ENCODE peak calls at places on chromosomes 13 and 19, in five cellular contexts. One of them, this sample, is unnamed.

GRCh38 chr19:33110201-33110910 is 21.6 kb upstream of the WDR88 start:
- DNase-seq in mammary epithelial cell: peak; percentile 19
- DNase-seq in gastrocnemius medialis: no peak
- DNase-seq in hepatocyte: no peak
- DNase-seq in thyroid gland: no peak
- DNase-seq in this sample: no peak

GRCh38 chr13:22114630-22115311 is 443.9 kb downstream of the FGF9 start:
- DNase-seq in mammary epithelial cell: no peak
- DNase-seq in gastrocnemius medialis: peak; percentile 13
- DNase-seq in hepatocyte: no peak
- DNase-seq in thyroid gland: no peak
- DNase-seq in this sample: no peak

GRCh38 chr13:44810067-44810840 is 179.0 kb downstream of the NUFIP1 start:
- DNase-seq in mammary epithelial cell: no peak
- DNase-seq in gastrocnemius medialis: peak; percentile 28
- DNase-seq in hepatocyte: peak; percentile 35
- DNase-seq in thyroid gland: peak; percentile 72
- DNase-seq in this sample: peak; percentile 50

GRCh38 chr13:114161028-114161556 is 18.0 kb upstream of the CFAP97D2 start:
- DNase-seq in mammary epithelial cell: no peak
- DNase-seq in gastrocnemius medialis: no peak
- DNase-seq in hepatocyte: no peak
- DNase-seq in thyroid gland: no peak
- DNase-seq in this sample: no peak

GRCh38 chr19:1584500-1585242 is 8.0 kb downstream of the MBD3 start:
- DNase-seq in mammary epithelial cell: no peak
- DNase-seq in gastrocnemius medialis: no peak
- DNase-seq in hepatocyte: no peak
- DNase-seq in thyroid gland: no peak
- DNase-seq in this sample: no peak

GRCh38 chr13:95643814-95644598 is 500 bp downstream of the DZIP1 start:
- DNase-seq in mammary epithelial cell: peak; percentile 62
- DNase-seq in gastrocnemius medialis: no peak
- DNase-seq in hepatocyte: peak; percentile 32
- DNase-seq in thyroid gland: no peak
- DNase-seq in this sample: peak; percentile 61

GRCh38 chr13:41700790-41701310 is 243.5 kb downstream of the RGCC start:
- DNase-seq in mammary epithelial cell: peak; percentile 35
- DNase-seq in gastrocnemius medialis: no peak
- DNase-seq in hepatocyte: peak; percentile 35
- DNase-seq in thyroid gland: peak; percentile 36
- DNase-seq in this sample: peak; percentile 28

GRCh38 chr13:52650731-52651130 is 1.9 kb upstream of the SUGT1 start:
- DNase-seq in mammary epithelial cell: no peak
- DNase-seq in gastrocnemius medialis: no peak
- DNase-seq in hepatocyte: no peak
- DNase-seq in thyroid gland: no peak
- DNase-seq in this sample: no peak

GRCh38 chr13:108276060-108276459 is 6.5 kb downstream of the TNFSF13B start:
- DNase-seq in mammary epithelial cell: no peak
- DNase-seq in gastrocnemius medialis: peak; percentile 21
- DNase-seq in hepatocyte: no peak
- DNase-seq in thyroid gland: peak; percentile 42
- DNase-seq in this sample: no peak

GRCh38 chr13:90485441-90485840 is 862.0 kb upstream of the MIR17HG start:
- DNase-seq in mammary epithelial cell: peak; percentile 80
- DNase-seq in gastrocnemius medialis: no peak
- DNase-seq in hepatocyte: no peak
- DNase-seq in thyroid gland: no peak
- DNase-seq in this sample: no peak

GRCh38 chr13:46146898-46147297 is 35.1 kb downstream of the LCP1 start:
- DNase-seq in mammary epithelial cell: peak; percentile 29
- DNase-seq in gastrocnemius medialis: no peak
- DNase-seq in hepatocyte: peak; percentile 52
- DNase-seq in thyroid gland: no peak
- DNase-seq in this sample: peak; percentile 22

GRCh38 chr13:32587774-32588165 is 1.5 kb downstream of the PDS5B start:
- DNase-seq in mammary epithelial cell: peak; percentile 33
- DNase-seq in gastrocnemius medialis: no peak
- DNase-seq in hepatocyte: no peak
- DNase-seq in thyroid gland: no peak
- DNase-seq in this sample: no peak

GRCh38 chr19:36259211-36259610 is 44.3 kb downstream of the ZNF146 start:
- DNase-seq in mammary epithelial cell: no peak
- DNase-seq in gastrocnemius medialis: no peak
- DNase-seq in hepatocyte: no peak
- DNase-seq in thyroid gland: no peak
- DNase-seq in this sample: no peak

GRCh38 chr19:48480476-48481190 is 11.5 kb downstream of the CYTH2 start:
- DNase-seq in mammary epithelial cell: no peak
- DNase-seq in gastrocnemius medialis: no peak
- DNase-seq in hepatocyte: no peak
- DNase-seq in thyroid gland: no peak
- DNase-seq in this sample: no peak

GRCh38 chr19:7098096-7098495 is 28.6 kb downstream of the ZNF557 start:
- DNase-seq in mammary epithelial cell: no peak
- DNase-seq in gastrocnemius medialis: no peak
- DNase-seq in hepatocyte: no peak
- DNase-seq in thyroid gland: no peak
- DNase-seq in this sample: no peak

GRCh38 chr13:43475135-43475534 is 311.6 kb downstream of the ENOX1 start:
- DNase-seq in mammary epithelial cell: no peak
- DNase-seq in gastrocnemius medialis: no peak
- DNase-seq in hepatocyte: no peak
- DNase-seq in thyroid gland: no peak
- DNase-seq in this sample: no peak

GRCh38 chr13:112699318-112699918 is 9.6 kb downstream of the ATP11A start:
- DNase-seq in mammary epithelial cell: no peak
- DNase-seq in gastrocnemius medialis: no peak
- DNase-seq in hepatocyte: no peak
- DNase-seq in thyroid gland: no peak
- DNase-seq in this sample: no peak

GRCh38 chr13:55783841-55784240 is 1356.9 kb upstream of the PRR20A start:
- DNase-seq in mammary epithelial cell: no peak
- DNase-seq in gastrocnemius medialis: no peak
- DNase-seq in hepatocyte: no peak
- DNase-seq in thyroid gland: no peak
- DNase-seq in this sample: no peak

GRCh38 chr19:6065685-6066365 is 44.5 kb downstream of the RFX2 start:
- DNase-seq in mammary epithelial cell: no peak
- DNase-seq in gastrocnemius medialis: no peak
- DNase-seq in hepatocyte: peak; percentile 72
- DNase-seq in thyroid gland: no peak
- DNase-seq in this sample: no peak

GRCh38 chr13:99380921-99381645 is 73.9 kb upstream of the GPR183 start:
- DNase-seq in mammary epithelial cell: no peak
- DNase-seq in gastrocnemius medialis: no peak
- DNase-seq in hepatocyte: no peak
- DNase-seq in thyroid gland: no peak
- DNase-seq in this sample: no peak

GRCh38 chr19:5184930-5185329 is 155.7 kb downstream of the PTPRS start:
- DNase-seq in mammary epithelial cell: no peak
- DNase-seq in gastrocnemius medialis: no peak
- DNase-seq in hepatocyte: no peak
- DNase-seq in thyroid gland: no peak
- DNase-seq in this sample: no peak

GRCh38 chr19:19140476-19140875 is 2.2 kb upstream of the TMEM161A start:
- DNase-seq in mammary epithelial cell: peak; percentile 26
- DNase-seq in gastrocnemius medialis: no peak
- DNase-seq in hepatocyte: no peak
- DNase-seq in thyroid gland: no peak
- DNase-seq in this sample: no peak

GRCh38 chr13:48631441-48631840 is 22.3 kb upstream of the CYSLTR2 start:
- DNase-seq in mammary epithelial cell: no peak
- DNase-seq in gastrocnemius medialis: no peak
- DNase-seq in hepatocyte: no peak
- DNase-seq in thyroid gland: no peak
- DNase-seq in this sample: no peak

GRCh38 chr13:114121496-114122466 is 10.6 kb downstream of the RASA3 start:
- DNase-seq in mammary epithelial cell: no peak
- DNase-seq in gastrocnemius medialis: no peak
- DNase-seq in hepatocyte: no peak
- DNase-seq in thyroid gland: no peak
- DNase-seq in this sample: no peak

GRCh38 chr13:81172603-81173002 is 831.7 kb upstream of the SPRY2 start:
- DNase-seq in mammary epithelial cell: no peak
- DNase-seq in gastrocnemius medialis: no peak
- DNase-seq in hepatocyte: no peak
- DNase-seq in thyroid gland: no peak
- DNase-seq in this sample: no peak

GRCh38 chr19:11166281-11167142 is 10.9 kb upstream of the SPC24 start:
- DNase-seq in mammary epithelial cell: no peak
- DNase-seq in gastrocnemius medialis: peak; percentile 39
- DNase-seq in hepatocyte: no peak
- DNase-seq in thyroid gland: peak; percentile 14
- DNase-seq in this sample: no peak

GRCh38 chr19:48926909-48927308 is 6.6 kb upstream of the DHDH start:
- DNase-seq in mammary epithelial cell: peak; percentile 99
- DNase-seq in gastrocnemius medialis: peak; percentile 66
- DNase-seq in hepatocyte: peak; percentile 54
- DNase-seq in thyroid gland: no peak
- DNase-seq in this sample: no peak

GRCh38 chr13:99382428-99383133 is 75.4 kb upstream of the GPR183 start:
- DNase-seq in mammary epithelial cell: peak; percentile 14
- DNase-seq in gastrocnemius medialis: no peak
- DNase-seq in hepatocyte: no peak
- DNase-seq in thyroid gland: no peak
- DNase-seq in this sample: no peak

GRCh38 chr13:92354583-92354982 is 872.0 kb upstream of the GPC6 start:
- DNase-seq in mammary epithelial cell: no peak
- DNase-seq in gastrocnemius medialis: no peak
- DNase-seq in hepatocyte: no peak
- DNase-seq in thyroid gland: no peak
- DNase-seq in this sample: no peak

DNA sequence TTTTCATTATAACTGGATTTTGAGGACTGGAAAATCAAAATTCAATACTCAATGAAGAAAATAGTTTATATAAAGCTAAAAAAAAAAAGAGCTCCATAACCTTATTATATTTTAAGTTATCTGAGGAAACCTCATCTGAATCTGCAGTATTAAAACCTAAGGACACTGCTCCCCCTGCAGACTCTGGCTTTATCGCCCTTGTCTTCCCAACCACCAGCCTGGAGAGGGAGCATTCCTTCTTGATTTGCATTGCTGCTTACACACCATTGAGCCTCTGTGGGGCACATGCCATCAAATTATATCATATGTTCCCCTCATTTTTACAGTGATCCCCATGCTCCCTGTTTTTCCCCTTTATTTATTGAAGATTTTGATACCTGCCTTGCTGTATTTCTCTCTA is 871.4 kb upstream of the GPC6 start:
- DNase-seq in mammary epithelial cell: no peak
- DNase-seq in gastrocnemius medialis: no peak
- DNase-seq in hepatocyte: peak; percentile 26
- DNase-seq in thyroid gland: no peak
- DNase-seq in this sample: peak; percentile 19
- TF ChIP-seq CTCF in mammary epithelial cell: peak; percentile 24
- TF ChIP-seq CTCF in gastrocnemius medialis: no peak
- TF ChIP-seq CTCF in hepatocyte: peak; percentile 36
- TF ChIP-seq CTCF in thyroid gland: no peak
- TF ChIP-seq CTCF in this sample: peak; percentile 53

DNA sequence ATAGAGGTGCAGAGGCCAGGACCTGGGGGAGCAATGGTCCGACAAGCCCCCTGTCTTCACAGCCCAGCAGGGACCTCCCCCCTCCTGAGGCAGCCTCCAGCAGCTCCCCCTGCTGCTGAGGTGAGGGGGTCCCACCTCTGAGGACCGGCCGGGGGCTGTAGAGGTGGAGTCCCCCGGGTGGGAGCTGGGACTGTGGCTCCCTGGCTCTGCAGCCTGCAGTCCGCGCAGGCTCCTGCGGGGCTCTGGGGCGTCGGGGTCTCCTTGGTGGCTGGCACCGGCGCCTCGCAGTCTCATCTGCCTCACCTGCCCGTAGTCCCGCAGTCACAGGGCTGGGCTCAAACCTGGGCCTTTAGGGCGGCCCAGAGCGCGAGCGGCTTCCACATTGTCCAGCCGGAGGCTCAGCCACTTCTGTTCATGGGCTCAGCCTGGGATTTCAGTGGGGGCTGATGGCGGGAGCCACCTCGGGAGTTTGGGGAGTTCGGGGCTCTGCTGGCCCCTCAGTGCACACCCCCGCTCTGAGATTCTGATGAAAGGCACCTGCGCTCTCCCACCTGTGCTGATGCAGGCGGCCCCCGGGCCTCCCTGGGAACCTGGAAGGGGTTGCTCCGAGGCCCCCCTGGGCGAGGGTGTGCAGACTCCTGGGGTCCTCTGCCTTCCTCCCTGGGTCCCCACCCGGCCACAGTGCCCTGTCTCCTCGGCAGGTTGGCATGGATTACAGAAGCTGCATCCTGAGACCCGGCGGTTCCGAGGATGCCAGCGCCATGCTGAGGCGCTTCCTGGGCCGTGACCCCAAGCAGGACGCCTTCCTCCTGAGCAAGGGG is 7.0 kb upstream of the ZNF554 start:
- DNase-seq in mammary epithelial cell: no peak
- DNase-seq in gastrocnemius medialis: no peak
- DNase-seq in hepatocyte: no peak
- DNase-seq in thyroid gland: no peak
- DNase-seq in this sample: no peak
- H3K36me3 ChIP-seq in mammary epithelial cell: peaks cover 8% of the 10 kb centered on the region
- H3K36me3 ChIP-seq in gastrocnemius medialis: peaks cover 27% of the 10 kb centered on the region
- H3K36me3 ChIP-seq in hepatocyte: no peaks in the 10 kb centered on the region
- H3K36me3 ChIP-seq in thyroid gland: peaks cover 26% of the 10 kb centered on the region
- H3K36me3 ChIP-seq in this sample: peaks cover 58% of the 10 kb centered on the region

DNA sequence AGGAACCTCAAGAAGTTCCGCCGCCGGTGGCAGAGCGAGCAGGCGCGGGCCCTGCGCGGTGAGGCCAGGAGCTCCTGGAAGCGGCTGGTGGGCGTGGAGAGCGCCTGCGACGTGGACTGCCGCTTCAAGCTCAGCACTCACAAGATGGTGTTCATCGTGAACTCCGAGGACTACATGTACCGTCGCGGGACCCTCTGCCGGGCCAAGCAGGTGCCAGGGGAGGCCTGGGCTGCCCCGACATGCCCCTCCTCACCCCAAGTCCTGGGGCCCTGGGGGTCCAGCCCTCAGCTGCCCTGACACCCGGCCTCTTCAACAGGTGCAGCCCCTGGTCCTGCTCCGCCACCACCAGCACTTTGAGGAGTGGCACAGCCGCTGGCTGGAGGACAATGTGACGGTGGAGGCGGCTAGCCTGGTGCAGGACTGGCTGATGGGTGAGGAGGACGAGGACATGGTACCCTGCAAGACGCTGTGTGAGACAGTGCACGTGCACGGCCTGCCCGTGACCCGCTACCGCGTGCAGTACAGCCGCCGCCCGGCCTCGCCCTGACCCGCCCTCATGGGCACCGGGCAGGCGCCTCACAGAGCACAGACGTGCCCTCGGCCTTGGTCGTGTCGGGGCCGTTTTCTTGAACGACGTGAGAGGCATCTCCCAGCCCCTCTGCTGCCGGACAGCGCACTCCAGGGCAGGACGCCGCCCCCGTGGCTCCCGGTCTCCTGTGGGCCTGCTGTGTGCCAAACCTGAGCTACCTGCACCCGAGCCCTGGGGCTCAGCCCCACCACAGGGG is 10.4 kb upstream of the F2RL3 start:
- DNase-seq in mammary epithelial cell: no peak
- DNase-seq in gastrocnemius medialis: no peak
- DNase-seq in hepatocyte: no peak
- DNase-seq in thyroid gland: no peak
- DNase-seq in this sample: no peak
- H3K4me1 ChIP-seq in mammary epithelial cell: peaks cover 18% of the 10 kb centered on the region
- H3K4me1 ChIP-seq in gastrocnemius medialis: no peaks in the 10 kb centered on the region
- H3K4me1 ChIP-seq in hepatocyte: no peaks in the 10 kb centered on the region
- H3K4me1 ChIP-seq in thyroid gland: peaks cover 8% of the 10 kb centered on the region
- H3K4me1 ChIP-seq in this sample: no peaks in the 10 kb centered on the region

GRCh38 chr19:12913871-12914690 is 5.0 kb downstream of the SYCE2 start:
- DNase-seq in mammary epithelial cell: no peak
- DNase-seq in gastrocnemius medialis: peak; percentile 28
- DNase-seq in hepatocyte: no peak
- DNase-seq in thyroid gland: peak; percentile 67
- DNase-seq in this sample: no peak
- TF ChIP-seq CTCF in mammary epithelial cell: no peak
- TF ChIP-seq CTCF in gastrocnemius medialis: no peak
- TF ChIP-seq CTCF in hepatocyte: no peak
- TF ChIP-seq CTCF in thyroid gland: no peak
- TF ChIP-seq CTCF in this sample: no peak

This sample was measured in BE2C.